ENCODE peak calls at places on chromosomes 2 and 18, in nine cellular contexts. Y is GM23338; K is right lobe of liver; F is keratinocyte; N is CD8-positive, alpha-beta memory T cell; Q is breast epithelium; W is lung; Z is PC-3; I is heart left ventricle. C is an unnamed sample. For H3K4me1, the result is how much of the 10 kb centered on the place peaks cover.

GRCh38 chr18:26004827-26005226 is 85.6 kb downstream of the SS18 start:
- DNase-seq in Y (no peak), K (no peak), F (no peak), N (no peak), Q (no peak), W (no peak), Z (no peak), I (no peak), C (no peak)

GRCh38 chr2:222707689-222708273 is 36.3 kb downstream of the MOGAT1 start:
- DNase-seq in Y (no peak), K (no peak), F (no peak), N (no peak), Q (no peak), W (no peak), Z (peak), I (no peak), C (no peak)

GRCh38 chr2:148721520-148721931 is 77.0 kb downstream of the EPC2 start:
- DNase-seq in Y (no peak), K (no peak), F (no peak), N (no peak), Q (no peak), W (no peak), Z (no peak), I (no peak), C (no peak)

GRCh38 chr2:72744049-72744448 is 81.8 kb downstream of the EXOC6B start:
- DNase-seq in Y (no peak), K (no peak), F (no peak), N (no peak), Q (no peak), W (no peak), Z (peak), I (no peak), C (no peak)

GRCh38 chr2:111659361-111660281 is 224.4 kb downstream of the ANAPC1 start:
- DNase-seq in Y (peak), K (peak), F (peak), N (no peak), Q (peak), W (peak), Z (peak), I (no peak), C (peak)

GRCh38 chr2:179596018-179596417 is 265.4 kb downstream of the ZNF385B start:
- DNase-seq in Y (no peak), K (no peak), F (peak), N (no peak), Q (no peak), W (no peak), Z (peak), I (no peak), C (no peak)

GRCh38 chr2:11697103-11697871 is 27.3 kb upstream of the NTSR2 start:
- DNase-seq in Y (no peak), K (no peak), F (no peak), N (no peak), Q (peak), W (no peak), Z (peak), I (no peak), C (peak)

GRCh38 chr2:102070058-102070642 is 72.4 kb upstream of the IL1R1 start:
- DNase-seq in Y (no peak), K (peak), F (no peak), N (no peak), Q (no peak), W (peak), Z (no peak), I (peak), C (peak)

GRCh38 chr18:35753306-35753910 is 171.9 kb downstream of the GALNT1 start:
- DNase-seq in Y (no peak), K (no peak), F (no peak), N (no peak), Q (no peak), W (no peak), Z (no peak), I (no peak), C (no peak)

GRCh38 chr18:80239830-80240229 is 7.5 kb downstream of the PARD6G start:
- DNase-seq in Y (no peak), K (no peak), F (no peak), N (no peak), Q (no peak), W (peak), Z (no peak), I (no peak), C (no peak)

GRCh38 chr2:96811916-96812315 is 4.2 kb upstream of the CNNM3 start:
- DNase-seq in Y (no peak), K (no peak), F (no peak), N (no peak), Q (no peak), W (no peak), Z (no peak), I (peak), C (peak)

GRCh38 chr18:66872277-66872676 is 268.4 kb upstream of the CDH19 start:
- DNase-seq in Y (peak), K (no peak), F (no peak), N (no peak), Q (no peak), W (no peak), Z (peak), I (no peak), C (no peak)

GRCh38 chr2:75076088-75076487 is 117.6 kb downstream of the POLE4 start:
- DNase-seq in Y (no peak), K (no peak), F (no peak), N (no peak), Q (no peak), W (no peak), Z (no peak), I (no peak), C (no peak)

GRCh38 chr2:38433607-38433975 is 56.5 kb upstream of the ATL2 start:
- DNase-seq in Y (no peak), K (no peak), F (peak), N (no peak), Q (no peak), W (no peak), Z (peak), I (no peak), C (no peak)

GRCh38 chr2:213251618-213252017 is 32.6 kb upstream of the SPAG16 start:
- DNase-seq in Y (peak), K (no peak), F (peak), N (peak), Q (no peak), W (no peak), Z (peak), I (no peak), C (no peak)

GRCh38 chr2:173553589-173553988 is 198.9 kb downstream of the CDCA7 start:
- DNase-seq in Y (no peak), K (no peak), F (no peak), N (no peak), Q (no peak), W (no peak), Z (peak), I (no peak), C (no peak)

GRCh38 chr2:70959271-70959761 is 19.1 kb upstream of the ANKRD53 start:
- DNase-seq in Y (no peak), K (peak), F (no peak), N (no peak), Q (no peak), W (peak), Z (no peak), I (no peak), C (no peak)

GRCh38 chr2:112799291-112799975 is 15.1 kb upstream of the IL1A start:
- DNase-seq in Y (no peak), K (no peak), F (no peak), N (no peak), Q (no peak), W (no peak), Z (no peak), I (no peak), C (no peak)

GRCh38 chr18:7090771-7091170 is 26.8 kb downstream of the LAMA1 start:
- DNase-seq in Y (no peak), K (no peak), F (no peak), N (no peak), Q (no peak), W (no peak), Z (no peak), I (no peak), C (no peak)

GRCh38 chr2:100017633-100018032 is 124.8 kb downstream of the AFF3 start:
- DNase-seq in Y (no peak), K (no peak), F (no peak), N (no peak), Q (no peak), W (no peak), Z (no peak), I (no peak), C (no peak)

GRCh38 chr18:44356566-44357157 is 324.0 kb upstream of the SETBP1 start:
- DNase-seq in Y (peak), K (no peak), F (no peak), N (no peak), Q (no peak), W (no peak), Z (no peak), I (no peak), C (no peak)

GRCh38 chr2:84870306-84870705 is 10.6 kb downstream of the TRABD2A start:
- DNase-seq in Y (peak), K (peak), F (no peak), N (no peak), Q (no peak), W (no peak), Z (no peak), I (no peak), C (no peak)

GRCh38 chr2:45043171-45043570 is 33.9 kb upstream of the SIX2 start:
- DNase-seq in Y (no peak), K (no peak), F (no peak), N (no peak), Q (no peak), W (no peak), Z (no peak), I (no peak), C (no peak)

GRCh38 chr2:12821656-12822055 is 104.9 kb downstream of the TRIB2 start:
- DNase-seq in Y (no peak), K (no peak), F (no peak), N (no peak), Q (no peak), W (no peak), Z (peak), I (no peak), C (no peak)

GRCh38 chr18:67525328-67526110 is 9.0 kb upstream of the DSEL start:
- DNase-seq in Y (peak), K (peak), F (peak), N (no peak), Q (peak), W (peak), Z (peak), I (peak), C (peak)

GRCh38 chr18:63422862-63423304 is 607 bp upstream of the VPS4B start:
- DNase-seq in Y (no peak), K (no peak), F (no peak), N (no peak), Q (no peak), W (no peak), Z (no peak), I (no peak), C (no peak)

GRCh38 chr2:191252699-191253098 is 7.5 kb downstream of the MYO1B start:
- DNase-seq in Y (no peak), K (no peak), F (no peak), N (no peak), Q (no peak), W (no peak), Z (no peak), I (no peak), C (no peak)

GRCh38 chr18:65429601-65430000 is 321.2 kb upstream of the CDH7 start:
- DNase-seq in Y (no peak), K (no peak), F (no peak), N (no peak), Q (no peak), W (no peak), Z (no peak), I (no peak), C (no peak)

GRCh38 chr2:207311316-207312005 is 145.7 kb upstream of the KLF7 start:
- DNase-seq in Y (no peak), K (no peak), F (peak), N (no peak), Q (no peak), W (peak), Z (peak), I (no peak), C (no peak)

GRCh38 chr2:151918308-151918707 is 90.1 kb upstream of the ARL5A start:
- DNase-seq in Y (no peak), K (no peak), F (no peak), N (no peak), Q (no peak), W (no peak), Z (no peak), I (no peak), C (no peak)

GRCh38 chr2:201413552-201413951 is 37.7 kb downstream of the TRAK2 start:
- DNase-seq in Y (peak), K (no peak), F (no peak), N (no peak), Q (no peak), W (no peak), Z (no peak), I (no peak), C (no peak)

GRCh38 chr2:44290271-44290670 is 15.0 kb downstream of the SLC3A1 start:
- DNase-seq in Y (peak), K (no peak), F (no peak), N (no peak), Q (no peak), W (no peak), Z (peak), I (no peak), C (no peak)

GRCh38 chr2:178700922-178701342 is 106.3 kb downstream of the TTN start:
- DNase-seq in Y (peak), K (no peak), F (no peak), N (peak), Q (no peak), W (no peak), Z (peak), I (no peak), C (no peak)

GRCh38 chr18:74496508-74497307 is 545 bp downstream of the CNDP2 start:
- DNase-seq in Y (peak), K (peak), F (no peak), N (no peak), Q (peak), W (peak), Z (peak), I (peak), C (peak)

GRCh38 chr2:9158786-9159779 is 47.5 kb upstream of the ASAP2 start:
- DNase-seq in Y (no peak), K (no peak), F (no peak), N (no peak), Q (no peak), W (no peak), Z (no peak), I (no peak), C (no peak)

GRCh38 chr2:37026050-37026449 is 58.1 kb downstream of the HEATR5B start:
- DNase-seq in Y (peak), K (no peak), F (no peak), N (no peak), Q (no peak), W (no peak), Z (peak), I (no peak), C (no peak)

GRCh38 chr2:51695531-51695930 is 663.6 kb upstream of the NRXN1 start:
- DNase-seq in Y (no peak), K (no peak), F (no peak), N (no peak), Q (no peak), W (no peak), Z (no peak), I (no peak), C (no peak)

GRCh38 chr18:25075793-25076192 is 276.2 kb downstream of the ZNF521 start:
- DNase-seq in Y (no peak), K (no peak), F (no peak), N (no peak), Q (no peak), W (no peak), Z (no peak), I (no peak), C (no peak)

GRCh38 chr2:31233741-31234689 is at the start of gene EHD3:
- DNase-seq in Y (peak), K (peak), F (no peak), N (peak), Q (peak), W (peak), Z (peak), I (peak), C (peak)
- H3K27ac ChIP-seq in Y (no peak), K (peak), F (no peak), N (no peak), Q (peak), W (peak), Z (no peak), I (peak), C (no peak)

DNA sequence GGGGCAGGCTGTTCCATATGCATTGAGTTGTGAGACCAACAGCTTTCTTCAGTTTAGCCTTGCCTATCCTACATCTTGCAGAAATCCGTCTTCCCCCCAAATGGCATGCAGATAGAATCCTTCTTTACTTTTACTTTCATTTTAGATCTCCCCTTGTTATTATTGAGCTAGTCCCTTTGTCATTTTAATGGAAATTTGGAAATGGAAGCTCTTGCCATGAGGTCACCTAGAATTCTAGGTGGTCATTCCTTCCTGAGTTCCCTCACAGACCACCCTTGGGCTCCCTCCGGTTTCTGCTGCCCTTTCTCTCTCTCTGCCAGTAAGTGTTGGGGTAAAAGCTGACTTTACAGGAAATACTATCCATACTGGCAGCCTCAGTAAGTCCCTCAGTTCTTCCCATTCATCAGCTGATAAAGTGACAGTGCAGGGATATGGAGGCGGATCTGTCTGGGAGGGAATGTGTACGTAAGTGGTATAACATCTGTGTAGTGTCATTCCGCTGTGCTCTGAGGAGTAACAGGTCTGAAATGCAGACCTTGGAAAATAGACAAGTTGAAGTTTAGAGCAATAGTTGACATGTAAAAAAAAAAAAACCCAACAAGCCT is 30.3 kb downstream of the ARHGAP25 start:
- DNase-seq in Y (peak), K (no peak), F (no peak), N (no peak), Q (no peak), W (no peak), Z (no peak), I (no peak), C (no peak)
- H3K4me1 ChIP-seq in Y (under half), K (under half), F (under half), N (half or more), Q (under half), W (under half), Z (under half), I (under half), C (under half)

DNA sequence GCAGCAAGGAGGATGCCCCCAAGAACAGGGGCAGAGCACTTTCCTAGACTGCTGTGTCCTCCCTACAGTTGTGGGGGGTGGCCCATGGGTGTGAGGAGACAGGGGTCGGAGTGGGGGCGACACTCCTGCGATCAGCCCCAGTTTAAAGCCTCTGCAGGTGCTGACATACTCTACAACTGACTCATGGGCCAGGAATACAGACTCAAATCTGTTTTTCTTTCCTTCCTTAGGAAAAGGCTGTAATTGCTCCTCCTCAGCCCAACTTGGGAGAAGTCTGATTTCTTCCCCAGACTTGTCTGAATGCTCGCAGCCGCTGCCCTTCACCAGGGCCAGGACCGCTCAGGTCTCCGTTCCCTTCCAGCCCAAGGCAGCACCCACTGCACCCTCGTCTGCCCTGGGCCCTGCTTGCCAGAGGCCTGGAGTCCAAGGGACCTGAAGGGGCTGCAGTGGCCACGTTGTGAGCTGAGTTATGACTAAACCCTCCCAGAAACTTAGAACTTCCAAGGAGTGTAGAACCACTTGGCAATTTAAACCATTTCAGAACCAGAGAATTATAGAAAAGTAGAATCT is 41.3 kb downstream of the RHOB start:
- DNase-seq in Y (no peak), K (no peak), F (no peak), N (no peak), Q (no peak), W (no peak), Z (no peak), I (no peak), C (no peak)
- H3K27ac ChIP-seq in Y (no peak), K (no peak), F (no peak), N (no peak), Q (no peak), W (no peak), Z (no peak), I (no peak), C (no peak)

DNA sequence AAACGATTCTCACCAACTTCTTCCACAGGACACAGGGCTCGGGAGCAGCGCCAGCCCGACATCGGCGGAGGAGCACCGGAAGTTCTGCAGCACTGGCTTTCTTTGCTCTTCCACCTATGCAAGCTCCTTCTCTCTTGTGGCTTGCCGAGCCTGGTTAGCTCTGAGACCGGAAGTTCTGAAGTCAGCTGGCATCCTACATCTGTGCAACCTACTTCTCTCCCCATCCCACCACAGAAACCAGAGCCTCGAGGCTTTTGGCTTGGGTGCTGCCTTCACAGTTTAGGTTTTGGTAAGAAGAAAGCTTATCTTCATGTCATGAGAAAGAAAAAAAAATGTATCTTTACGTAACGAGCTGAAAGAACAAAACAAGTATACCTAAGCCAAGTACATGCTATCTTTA is 111.7 kb downstream of the ANKRD44 start:
- DNase-seq in Y (no peak), K (peak), F (no peak), N (peak), Q (peak), W (peak), Z (no peak), I (peak), C (peak)
- H3K4me1 ChIP-seq in Y (under half), K (under half), F (under half), N (half or more), Q (under half), W (under half), Z (under half), I (under half), C (under half)

DNA sequence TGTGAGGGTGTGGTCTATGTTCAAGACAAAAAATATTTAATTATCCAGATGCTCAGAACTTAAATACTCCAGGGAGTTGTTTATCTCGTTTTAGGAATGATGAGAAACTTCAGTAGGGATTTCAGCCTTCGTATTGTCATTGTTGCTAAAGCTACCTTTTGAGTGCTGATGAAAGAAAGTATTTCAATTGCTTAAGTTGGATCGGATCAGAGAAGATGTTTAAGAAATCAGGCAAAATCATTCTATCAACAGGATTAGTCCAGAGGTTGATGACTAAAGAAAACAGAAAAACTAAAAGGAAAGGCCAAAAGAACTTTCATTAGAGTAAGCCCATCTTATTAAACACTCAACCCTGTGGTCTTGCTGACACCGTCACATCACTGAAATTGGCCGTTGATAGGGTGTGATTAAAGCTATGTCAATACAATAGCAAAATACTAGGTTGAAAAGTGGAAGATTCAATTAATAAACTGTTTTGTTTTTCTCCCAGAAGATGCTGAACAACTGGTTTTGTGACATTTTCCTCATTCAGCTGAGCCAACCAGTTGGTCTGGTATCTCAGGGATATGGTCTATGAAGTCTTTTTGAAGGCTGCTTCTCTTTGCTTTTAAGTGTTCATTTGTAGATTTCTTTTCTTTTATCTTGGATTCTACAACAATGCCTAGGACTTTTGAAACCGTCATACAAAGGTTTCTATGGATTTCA is 551.7 kb downstream of the SLC4A3 start:
- DNase-seq in Y (no peak), K (no peak), F (no peak), N (no peak), Q (no peak), W (no peak), Z (peak), I (no peak), C (no peak)
- H3K27ac ChIP-seq in Y (no peak), K (no peak), F (no peak), N (no peak), Q (no peak), W (no peak), Z (peak), I (no peak), C (no peak)

GRCh38 chr2:120939595-120940318 is 204.1 kb downstream of the GLI2 start:
- DNase-seq in Y (no peak), K (no peak), F (no peak), N (no peak), Q (no peak), W (no peak), Z (peak), I (no peak), C (no peak)
- H3K4me1 ChIP-seq in Y (under half), K (under half), F (under half), N (under half), Q (under half), W (under half), Z (under half), I (under half), C (under half)

C was measured in right cardiac atrium.